ENCODE peak calls at places on chromosome 5, in four cellular contexts. H is adrenal gland, R is coronary artery, M is MM.1S. X is an unnamed sample.

GRCh38 chr5:174581483-174581882 is 142.9 kb upstream of the MSX2 start:
- DNase-seq in R (no peak), H (no peak), M (no peak), X (no peak)

GRCh38 chr5:16894236-16895057 is 41.6 kb downstream of the MYO10 start:
- DNase-seq in H (no peak), R (no peak), M (no peak), X (no peak)

GRCh38 chr5:141869040-141869439 is 9.2 kb downstream of the PCDH1 start:
- DNase-seq in R (no peak), M (no peak), H (no peak), X (no peak)

GRCh38 chr5:40679998-40680681 is 425 bp downstream of the PTGER4 start:
- DNase-seq in M (peak; percentile 65), H (peak; percentile 31), R (peak; percentile 75), X (no peak)

GRCh38 chr5:119808474-119808873 is 179.1 kb downstream of the FAM170A start:
- DNase-seq in M (no peak), R (no peak), H (no peak), X (no peak)

GRCh38 chr5:139644001-139644456 is 4.1 kb upstream of the CXXC5 start:
- DNase-seq in R (no peak), H (no peak), M (no peak), X (no peak)

GRCh38 chr5:141354900-141355469 is at the start of gene PCDHGA4:
- DNase-seq in R (no peak), M (no peak), H (no peak), X (no peak)

GRCh38 chr5:61632064-61632463 is 300.0 kb downstream of the ZSWIM6 start:
- DNase-seq in M (no peak), R (no peak), H (no peak), X (no peak)

GRCh38 chr5:33657804-33658435 is 217.2 kb downstream of the TARS1 start:
- DNase-seq in R (no peak), H (no peak), M (no peak), X (no peak)

GRCh38 chr5:142808778-142809606 is 38.8 kb downstream of the ARHGAP26 start:
- DNase-seq in R (no peak), M (no peak), H (no peak), X (no peak)

GRCh38 chr5:21807953-21808352 is 1045.2 kb downstream of the CDH12 start:
- DNase-seq in H (no peak), R (no peak), M (no peak), X (no peak)

DNA sequence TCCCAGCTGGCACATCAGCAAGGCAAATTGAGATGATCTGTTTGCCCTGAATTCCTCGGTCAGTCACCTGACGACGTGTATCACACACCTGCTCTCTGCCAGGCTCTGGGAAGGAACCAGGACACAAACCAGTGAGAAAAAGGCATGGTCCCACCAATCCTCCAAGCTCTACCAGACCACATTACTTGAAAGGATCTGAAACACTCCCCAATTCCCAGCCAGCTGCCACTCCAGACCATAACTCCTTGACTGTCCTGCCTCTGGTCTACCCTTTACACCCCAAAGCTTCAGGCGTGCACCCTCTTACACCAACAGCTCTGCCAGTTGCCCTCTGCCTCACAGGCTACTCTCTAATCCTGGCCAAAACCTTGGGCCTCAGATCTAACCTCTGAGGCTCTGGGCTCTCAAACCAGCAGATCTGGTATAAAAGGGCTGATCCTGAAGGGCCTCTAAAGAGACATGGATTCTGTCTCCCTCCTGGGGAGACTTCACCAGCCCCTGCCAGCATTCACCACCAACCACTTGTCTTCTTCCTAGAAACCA is 6.8 kb downstream of the MGAT1 start:
- DNase-seq in R (no peak), M (no peak), H (no peak), X (no peak)
- TF ChIP-seq CTCF in R (no peak), M (no peak), H (no peak), X (no peak)

GRCh38 chr5:19605846-19606407 is 382.1 kb downstream of the CDH18 start:
- DNase-seq in M (no peak), R (no peak), H (no peak), X (no peak)

DNA sequence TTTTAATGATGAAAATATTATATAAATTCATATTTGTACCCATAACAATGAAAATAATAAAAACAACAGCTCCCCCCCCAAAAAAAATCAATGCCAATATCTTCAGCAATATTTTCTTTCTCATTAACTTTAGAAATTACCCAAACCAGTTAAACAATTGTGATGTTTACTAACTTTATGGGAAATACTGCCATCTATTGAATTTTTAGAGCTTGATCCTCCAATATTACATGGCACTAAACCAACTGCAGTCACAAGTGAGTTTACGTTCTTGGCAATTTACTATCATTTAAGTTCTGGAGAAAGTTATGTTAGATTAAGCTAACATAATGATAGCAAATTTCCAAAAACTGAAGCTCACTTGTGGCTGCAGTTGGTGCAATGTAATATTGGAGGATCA is 379.6 kb downstream of the CDH18 start:
- DNase-seq in R (no peak), H (no peak), M (peak; percentile 37), X (no peak)
- TF ChIP-seq CTCF in R (no peak), H (peak; percentile 29), M (peak; percentile 51), X (no peak)

GRCh38 chr5:78533356-78533755 is 115.2 kb downstream of the LHFPL2 start:
- DNase-seq in H (no peak), M (no peak), R (no peak), X (no peak)
- TF ChIP-seq CTCF in H (peak; percentile 28), M (peak; percentile 33), R (no peak), X (peak; percentile 32)

DNA sequence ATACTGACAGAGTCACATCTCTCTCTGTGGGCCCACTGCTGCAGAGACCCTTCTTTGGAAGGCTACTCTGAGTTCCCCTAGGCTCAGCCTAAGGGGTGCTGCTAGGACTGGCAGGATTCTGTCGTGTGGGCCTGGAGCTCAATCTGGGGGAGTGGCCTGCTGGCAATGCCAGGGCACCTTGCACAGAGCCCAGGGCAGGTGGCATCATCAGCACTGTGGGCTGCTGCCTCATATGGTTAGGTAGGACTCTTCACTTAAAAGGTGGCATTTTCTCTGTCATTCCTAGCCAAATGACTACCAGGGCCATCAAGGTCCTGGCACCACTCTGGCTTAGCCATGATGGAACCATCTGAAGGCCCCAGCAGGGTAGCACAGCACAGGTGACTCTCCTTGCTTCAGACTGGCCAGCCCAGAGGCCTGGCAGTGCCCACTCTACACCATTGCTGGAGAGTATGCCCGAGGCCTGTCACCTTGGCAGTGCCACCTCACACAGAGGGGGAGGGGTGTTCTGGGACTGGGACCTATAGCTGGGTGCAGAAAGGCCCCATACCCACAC is 21.9 kb downstream of the PITX1 start:
- DNase-seq in M (no peak), R (peak; percentile 43), H (no peak), X (no peak)
- TF ChIP-seq CTCF in M (no peak), R (no peak), H (no peak), X (no peak)

GRCh38 chr5:132221781-132222648 is 5.6 kb downstream of the P4HA2 start:
- DNase-seq in M (no peak), R (peak; percentile 81), H (no peak), X (peak; percentile 79)
- TF ChIP-seq CTCF in M (no peak), R (no peak), H (no peak), X (peak; percentile 43)

DNA sequence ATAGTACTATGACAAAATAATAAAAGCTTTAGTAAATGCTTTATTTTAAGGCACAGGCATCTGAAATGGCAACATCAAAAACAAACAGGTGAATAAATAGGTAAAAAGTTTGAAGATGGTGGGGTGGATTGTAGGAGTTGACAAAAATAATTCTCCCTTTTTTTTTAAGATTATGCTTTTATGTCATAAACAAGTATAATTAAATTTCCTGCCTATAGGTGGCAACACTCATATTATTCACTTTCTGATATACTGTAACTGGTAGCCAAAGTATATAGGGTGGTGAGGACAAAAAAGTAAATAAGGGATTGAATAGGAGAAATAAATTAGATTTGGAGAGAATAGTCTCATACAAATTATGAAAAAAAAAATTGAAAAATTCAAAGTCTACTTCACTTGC is 120.0 kb upstream of the ACOT12 start:
- DNase-seq in M (peak; percentile 10), R (no peak), H (no peak), X (no peak)
- TF ChIP-seq CTCF in M (peak; percentile 37), R (no peak), H (no peak), X (peak; percentile 4)

X was measured in AG09319.